ENCODE peak calls at places on chromosomes 4 and X, in five cellular contexts. One of them, this sample, is unnamed.

GRCh38 chr4:5706486-5707290 is 1.7 kb downstream of the EVC2 start:
- DNase-seq in NT2/D1: no peak
- DNase-seq in GM12878: no peak
- DNase-seq in retina: no peak
- DNase-seq in activated CD4-positive, alpha-beta T cell treated with anti-CD3 and anti-CD28 coated beads, Interleukin-2, amount 10 ng/mL, durations not matched to agents 7 days and 5 days: no peak
- DNase-seq in this sample: no peak

GRCh38 chr4:148073349-148073748 is 341.5 kb downstream of the ARHGAP10 start:
- DNase-seq in NT2/D1: no peak
- DNase-seq in activated CD4-positive, alpha-beta T cell treated with anti-CD3 and anti-CD28 coated beads, Interleukin-2, amount 10 ng/mL, durations not matched to agents 7 days and 5 days: no peak
- DNase-seq in GM12878: no peak
- DNase-seq in retina: no peak
- DNase-seq in this sample: no peak

GRCh38 chrX:87003031-87003430 is 514.6 kb upstream of the KLHL4 start:
- DNase-seq in activated CD4-positive, alpha-beta T cell treated with anti-CD3 and anti-CD28 coated beads, Interleukin-2, amount 10 ng/mL, durations not matched to agents 7 days and 5 days: no peak
- DNase-seq in GM12878: no peak
- DNase-seq in NT2/D1: no peak
- DNase-seq in retina: no peak
- DNase-seq in this sample: no peak

GRCh38 chr4:121155893-121156292 is 8.2 kb downstream of the TNIP3 start:
- DNase-seq in NT2/D1: no peak
- DNase-seq in activated CD4-positive, alpha-beta T cell treated with anti-CD3 and anti-CD28 coated beads, Interleukin-2, amount 10 ng/mL, durations not matched to agents 7 days and 5 days: no peak
- DNase-seq in retina: no peak
- DNase-seq in GM12878: no peak
- DNase-seq in this sample: no peak

GRCh38 chr4:152265149-152265621 is 270.7 kb downstream of the FBXW7 start:
- DNase-seq in NT2/D1: no peak
- DNase-seq in retina: no peak
- DNase-seq in activated CD4-positive, alpha-beta T cell treated with anti-CD3 and anti-CD28 coated beads, Interleukin-2, amount 10 ng/mL, durations not matched to agents 7 days and 5 days: no peak
- DNase-seq in GM12878: no peak
- DNase-seq in this sample: no peak

GRCh38 chrX:39811391-39811790 is 286.4 kb downstream of the BCOR start:
- DNase-seq in NT2/D1: no peak
- DNase-seq in GM12878: no peak
- DNase-seq in activated CD4-positive, alpha-beta T cell treated with anti-CD3 and anti-CD28 coated beads, Interleukin-2, amount 10 ng/mL, durations not matched to agents 7 days and 5 days: no peak
- DNase-seq in retina: peak
- DNase-seq in this sample: peak

GRCh38 chr4:24174622-24175021 is 284.8 kb upstream of the PPARGC1A start:
- DNase-seq in retina: no peak
- DNase-seq in NT2/D1: no peak
- DNase-seq in activated CD4-positive, alpha-beta T cell treated with anti-CD3 and anti-CD28 coated beads, Interleukin-2, amount 10 ng/mL, durations not matched to agents 7 days and 5 days: no peak
- DNase-seq in GM12878: no peak
- DNase-seq in this sample: no peak

GRCh38 chrX:44748014-44748413 is 95.8 kb upstream of the DUSP21 start:
- DNase-seq in retina: no peak
- DNase-seq in NT2/D1: no peak
- DNase-seq in GM12878: no peak
- DNase-seq in activated CD4-positive, alpha-beta T cell treated with anti-CD3 and anti-CD28 coated beads, Interleukin-2, amount 10 ng/mL, durations not matched to agents 7 days and 5 days: no peak
- DNase-seq in this sample: no peak

GRCh38 chr4:177699365-177700213 is 257.4 kb upstream of the AGA start:
- DNase-seq in GM12878: no peak
- DNase-seq in activated CD4-positive, alpha-beta T cell treated with anti-CD3 and anti-CD28 coated beads, Interleukin-2, amount 10 ng/mL, durations not matched to agents 7 days and 5 days: no peak
- DNase-seq in retina: no peak
- DNase-seq in NT2/D1: no peak
- DNase-seq in this sample: no peak

GRCh38 chrX:49879656-49880277 is 483 bp downstream of the USP27X start:
- DNase-seq in GM12878: no peak
- DNase-seq in NT2/D1: no peak
- DNase-seq in retina: no peak
- DNase-seq in activated CD4-positive, alpha-beta T cell treated with anti-CD3 and anti-CD28 coated beads, Interleukin-2, amount 10 ng/mL, durations not matched to agents 7 days and 5 days: peak
- DNase-seq in this sample: no peak

GRCh38 chrX:51743179-51743957 is at the start of gene GSPT2:
- DNase-seq in NT2/D1: peak
- DNase-seq in GM12878: peak
- DNase-seq in retina: peak
- DNase-seq in activated CD4-positive, alpha-beta T cell treated with anti-CD3 and anti-CD28 coated beads, Interleukin-2, amount 10 ng/mL, durations not matched to agents 7 days and 5 days: peak
- DNase-seq in this sample: peak

GRCh38 chr4:77203380-77204197 is 46.6 kb downstream of the CCNG2 start:
- DNase-seq in retina: peak
- DNase-seq in GM12878: peak
- DNase-seq in activated CD4-positive, alpha-beta T cell treated with anti-CD3 and anti-CD28 coated beads, Interleukin-2, amount 10 ng/mL, durations not matched to agents 7 days and 5 days: peak
- DNase-seq in NT2/D1: peak
- DNase-seq in this sample: peak

GRCh38 chr4:79576480-79576803 is 168.4 kb upstream of the GK2 start:
- DNase-seq in GM12878: no peak
- DNase-seq in NT2/D1: no peak
- DNase-seq in activated CD4-positive, alpha-beta T cell treated with anti-CD3 and anti-CD28 coated beads, Interleukin-2, amount 10 ng/mL, durations not matched to agents 7 days and 5 days: no peak
- DNase-seq in retina: no peak
- DNase-seq in this sample: peak

GRCh38 chr4:52983563-52984303 is 121.6 kb downstream of the RASL11B start:
- DNase-seq in activated CD4-positive, alpha-beta T cell treated with anti-CD3 and anti-CD28 coated beads, Interleukin-2, amount 10 ng/mL, durations not matched to agents 7 days and 5 days: peak
- DNase-seq in NT2/D1: peak
- DNase-seq in retina: peak
- DNase-seq in GM12878: no peak
- DNase-seq in this sample: peak

GRCh38 chr4:130849985-130850632 is 1754.2 kb downstream of the C4orf33 start:
- DNase-seq in GM12878: no peak
- DNase-seq in NT2/D1: no peak
- DNase-seq in activated CD4-positive, alpha-beta T cell treated with anti-CD3 and anti-CD28 coated beads, Interleukin-2, amount 10 ng/mL, durations not matched to agents 7 days and 5 days: no peak
- DNase-seq in retina: no peak
- DNase-seq in this sample: no peak

GRCh38 chr4:70667710-70668535 is 1.6 kb upstream of the JCHAIN start:
- DNase-seq in retina: no peak
- DNase-seq in activated CD4-positive, alpha-beta T cell treated with anti-CD3 and anti-CD28 coated beads, Interleukin-2, amount 10 ng/mL, durations not matched to agents 7 days and 5 days: no peak
- DNase-seq in NT2/D1: no peak
- DNase-seq in GM12878: no peak
- DNase-seq in this sample: no peak

GRCh38 chr4:105599475-105599874 is 47.1 kb downstream of the ARHGEF38 start:
- DNase-seq in GM12878: no peak
- DNase-seq in activated CD4-positive, alpha-beta T cell treated with anti-CD3 and anti-CD28 coated beads, Interleukin-2, amount 10 ng/mL, durations not matched to agents 7 days and 5 days: no peak
- DNase-seq in NT2/D1: no peak
- DNase-seq in retina: no peak
- DNase-seq in this sample: no peak

GRCh38 chr4:95124906-95125504 is 367.2 kb downstream of the BMPR1B start:
- DNase-seq in NT2/D1: peak
- DNase-seq in GM12878: no peak
- DNase-seq in activated CD4-positive, alpha-beta T cell treated with anti-CD3 and anti-CD28 coated beads, Interleukin-2, amount 10 ng/mL, durations not matched to agents 7 days and 5 days: peak
- DNase-seq in retina: peak
- DNase-seq in this sample: peak

GRCh38 chr4:116357758-116358157 is 727.6 kb downstream of the TRAM1L1 start:
- DNase-seq in activated CD4-positive, alpha-beta T cell treated with anti-CD3 and anti-CD28 coated beads, Interleukin-2, amount 10 ng/mL, durations not matched to agents 7 days and 5 days: no peak
- DNase-seq in GM12878: no peak
- DNase-seq in retina: no peak
- DNase-seq in NT2/D1: no peak
- DNase-seq in this sample: no peak

GRCh38 chrX:102979536-102979935 is 42.5 kb downstream of the RAB40AL start:
- DNase-seq in NT2/D1: no peak
- DNase-seq in GM12878: no peak
- DNase-seq in retina: no peak
- DNase-seq in activated CD4-positive, alpha-beta T cell treated with anti-CD3 and anti-CD28 coated beads, Interleukin-2, amount 10 ng/mL, durations not matched to agents 7 days and 5 days: no peak
- DNase-seq in this sample: no peak

GRCh38 chrX:69080912-69081465 is 84.3 kb downstream of the PJA1 start:
- DNase-seq in activated CD4-positive, alpha-beta T cell treated with anti-CD3 and anti-CD28 coated beads, Interleukin-2, amount 10 ng/mL, durations not matched to agents 7 days and 5 days: no peak
- DNase-seq in NT2/D1: no peak
- DNase-seq in GM12878: no peak
- DNase-seq in retina: peak
- DNase-seq in this sample: no peak

GRCh38 chr4:42488554-42488953 is 91.3 kb downstream of the SHISA3 start:
- DNase-seq in activated CD4-positive, alpha-beta T cell treated with anti-CD3 and anti-CD28 coated beads, Interleukin-2, amount 10 ng/mL, durations not matched to agents 7 days and 5 days: no peak
- DNase-seq in NT2/D1: no peak
- DNase-seq in GM12878: no peak
- DNase-seq in retina: no peak
- DNase-seq in this sample: peak

GRCh38 chr4:75513529-75514130 is 573 bp downstream of the RCHY1 start:
- DNase-seq in GM12878: no peak
- DNase-seq in NT2/D1: no peak
- DNase-seq in activated CD4-positive, alpha-beta T cell treated with anti-CD3 and anti-CD28 coated beads, Interleukin-2, amount 10 ng/mL, durations not matched to agents 7 days and 5 days: no peak
- DNase-seq in retina: no peak
- DNase-seq in this sample: peak

GRCh38 chr4:71663780-71664179 is 120.1 kb downstream of the GC start:
- DNase-seq in NT2/D1: no peak
- DNase-seq in GM12878: no peak
- DNase-seq in activated CD4-positive, alpha-beta T cell treated with anti-CD3 and anti-CD28 coated beads, Interleukin-2, amount 10 ng/mL, durations not matched to agents 7 days and 5 days: no peak
- DNase-seq in retina: no peak
- DNase-seq in this sample: no peak

GRCh38 chr4:5206391-5206790 is 155.1 kb downstream of the STK32B start:
- DNase-seq in retina: no peak
- DNase-seq in NT2/D1: peak
- DNase-seq in GM12878: no peak
- DNase-seq in activated CD4-positive, alpha-beta T cell treated with anti-CD3 and anti-CD28 coated beads, Interleukin-2, amount 10 ng/mL, durations not matched to agents 7 days and 5 days: no peak
- DNase-seq in this sample: no peak

GRCh38 chrX:102708900-102709299 is 3.3 kb upstream of the GPRASP2 start:
- DNase-seq in GM12878: no peak
- DNase-seq in NT2/D1: no peak
- DNase-seq in retina: no peak
- DNase-seq in activated CD4-positive, alpha-beta T cell treated with anti-CD3 and anti-CD28 coated beads, Interleukin-2, amount 10 ng/mL, durations not matched to agents 7 days and 5 days: no peak
- DNase-seq in this sample: no peak

GRCh38 chrX:56764975-56765791 is 36.1 kb downstream of the NBDY start:
- DNase-seq in activated CD4-positive, alpha-beta T cell treated with anti-CD3 and anti-CD28 coated beads, Interleukin-2, amount 10 ng/mL, durations not matched to agents 7 days and 5 days: peak
- DNase-seq in retina: no peak
- DNase-seq in NT2/D1: no peak
- DNase-seq in GM12878: no peak
- DNase-seq in this sample: no peak